ENCODE peak calls at places on chromosome 4, in four cellular contexts. O is IMR-90, W is ovary, V is thyroid gland. S is an unnamed sample.

GRCh38 chr4:74754218-74754617 is 40.1 kb downstream of the BTC start:
- DNase-seq in O (no peak), W (no peak), V (no peak), S (no peak)

GRCh38 chr4:111873801-111874200 is 271.5 kb upstream of the FAM241A start:
- DNase-seq in O (no peak), W (no peak), V (no peak), S (no peak)

GRCh38 chr4:118326585-118326984 is 26.2 kb downstream of the PRSS12 start:
- DNase-seq in O (no peak), W (no peak), V (no peak), S (no peak)

GRCh38 chr4:5029447-5029846 is 10.2 kb upstream of the CYTL1 start:
- DNase-seq in O (no peak), W (no peak), V (no peak), S (no peak)

GRCh38 chr4:123600921-123601904 is 204.6 kb downstream of the SPRY1 start:
- DNase-seq in O (no peak), W (no peak), V (no peak), S (no peak)

GRCh38 chr4:189046642-189047041 is 894.0 kb upstream of the FRG1 start:
- DNase-seq in O (peak), W (no peak), V (no peak), S (no peak)

GRCh38 chr4:66750273-66750672 is 795.0 kb downstream of the CENPC start:
- DNase-seq in O (no peak), W (no peak), V (no peak), S (no peak)

GRCh38 chr4:38106301-38106700 is 146.1 kb downstream of the PTTG2 start:
- DNase-seq in O (peak), W (no peak), V (no peak), S (no peak)

GRCh38 chr4:36237366-36238353 is 6.7 kb downstream of the ARAP2 start:
- DNase-seq in O (no peak), W (no peak), V (no peak), S (no peak)

GRCh38 chr4:150218447-150218846 is 140.2 kb downstream of the DCLK2 start:
- DNase-seq in O (no peak), W (no peak), V (no peak), S (no peak)

GRCh38 chr4:17336524-17336941 is 175.4 kb downstream of the QDPR start:
- DNase-seq in O (peak), W (peak), V (peak), S (no peak)

GRCh38 chr4:175282407-175282806 is 364.2 kb downstream of the ADAM29 start:
- DNase-seq in O (peak), W (no peak), V (no peak), S (no peak)

GRCh38 chr4:10460313-10461047 is 3.3 kb upstream of the ZNF518B start:
- DNase-seq in O (no peak), W (no peak), V (no peak), S (no peak)

GRCh38 chr4:133190098-133190497 is 41.0 kb downstream of the PCDH10 start:
- DNase-seq in O (peak), W (no peak), V (no peak), S (no peak)

GRCh38 chr4:80184791-80185756 is 12.2 kb upstream of the PRDM8 start:
- DNase-seq in O (no peak), W (peak), V (no peak), S (no peak)

GRCh38 chr4:78331965-78332364 is 219.6 kb upstream of the ANXA3 start:
- DNase-seq in O (no peak), W (no peak), V (no peak), S (no peak)

GRCh38 chr4:169282429-169283113 is 11.8 kb upstream of the SH3RF1 start:
- DNase-seq in O (peak), W (no peak), V (no peak), S (no peak)

GRCh38 chr4:1192493-1193205 is 20.3 kb upstream of the SPON2 start:
- DNase-seq in O (no peak), W (peak), V (peak), S (peak)

GRCh38 chr4:101102114-101102752 is 245.1 kb downstream of the PPP3CA start:
- DNase-seq in O (peak), W (peak), V (peak), S (peak)

GRCh38 chr4:37146260-37146659 is 98.3 kb upstream of the NWD2 start:
- DNase-seq in O (no peak), W (no peak), V (no peak), S (no peak)

GRCh38 chr4:182644326-182645050 is 272.7 kb downstream of the DCTD start:
- DNase-seq in O (peak), W (no peak), V (no peak), S (no peak)

GRCh38 chr4:2789801-2790582 is 2.9 kb upstream of the SH3BP2 start:
- DNase-seq in O (no peak), W (no peak), V (no peak), S (no peak)

GRCh38 chr4:16250665-16251365 is 24.5 kb upstream of the TAPT1 start:
- DNase-seq in O (peak), W (no peak), V (no peak), S (no peak)

GRCh38 chr4:165096776-165097175 is 15.9 kb downstream of the TMEM192 start:
- DNase-seq in O (peak), W (no peak), V (no peak), S (no peak)

GRCh38 chr4:180784940-180785339 is 1458.3 kb upstream of the TENM3 start:
- DNase-seq in O (no peak), W (no peak), V (no peak), S (no peak)

GRCh38 chr4:39514888-39515401 is 12.3 kb downstream of the UGDH start:
- DNase-seq in O (peak), W (peak), V (peak), S (no peak)

GRCh38 chr4:77073981-77074865 is 1.6 kb downstream of the CCNI start:
- DNase-seq in O (no peak), W (no peak), V (no peak), S (no peak)

GRCh38 chr4:23084559-23085248 is 392.0 kb downstream of the GBA3 start:
- DNase-seq in O (no peak), W (no peak), V (no peak), S (no peak)

GRCh38 chr4:139454111-139454600 is at the start of gene RAB33B:
- DNase-seq in O (peak), W (no peak), V (no peak), S (no peak)

DNA sequence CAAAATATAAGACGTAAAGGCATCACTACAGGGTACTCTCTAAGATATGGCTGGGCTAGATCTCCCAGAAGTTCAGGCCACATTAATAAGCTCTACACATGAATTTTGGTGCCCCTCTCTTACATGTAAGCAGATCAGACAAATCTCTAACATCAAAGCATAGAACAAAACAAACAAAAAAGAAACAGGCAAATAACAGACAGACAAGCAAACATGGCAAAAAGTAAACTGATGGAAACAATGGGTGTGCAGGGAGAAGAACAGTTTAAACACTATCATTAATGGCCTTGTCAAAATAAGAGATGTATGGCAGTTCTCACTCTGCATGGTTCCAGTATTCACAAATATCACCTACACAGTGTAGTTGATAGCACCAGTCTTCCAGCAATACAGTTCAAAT is 110.9 kb upstream of the TLR3 start:
- DNase-seq in O (no peak), W (no peak), V (no peak), S (no peak)
- H3K27ac ChIP-seq in O (no peak), W (no peak), V (no peak), S (no peak)

GRCh38 chr4:147733614-147734344 is 1.9 kb downstream of the ARHGAP10 start:
- DNase-seq in O (peak), W (peak), V (peak), S (no peak)
- H3K4me3 ChIP-seq in O (peak), W (peak), V (no peak), S (peak)

GRCh38 chr4:153529646-153530045 is 63.5 kb downstream of the TMEM131L start:
- DNase-seq in O (peak), W (no peak), V (no peak), S (no peak)
- H3K27ac ChIP-seq in O (no peak), W (no peak), V (no peak), S (no peak)

DNA sequence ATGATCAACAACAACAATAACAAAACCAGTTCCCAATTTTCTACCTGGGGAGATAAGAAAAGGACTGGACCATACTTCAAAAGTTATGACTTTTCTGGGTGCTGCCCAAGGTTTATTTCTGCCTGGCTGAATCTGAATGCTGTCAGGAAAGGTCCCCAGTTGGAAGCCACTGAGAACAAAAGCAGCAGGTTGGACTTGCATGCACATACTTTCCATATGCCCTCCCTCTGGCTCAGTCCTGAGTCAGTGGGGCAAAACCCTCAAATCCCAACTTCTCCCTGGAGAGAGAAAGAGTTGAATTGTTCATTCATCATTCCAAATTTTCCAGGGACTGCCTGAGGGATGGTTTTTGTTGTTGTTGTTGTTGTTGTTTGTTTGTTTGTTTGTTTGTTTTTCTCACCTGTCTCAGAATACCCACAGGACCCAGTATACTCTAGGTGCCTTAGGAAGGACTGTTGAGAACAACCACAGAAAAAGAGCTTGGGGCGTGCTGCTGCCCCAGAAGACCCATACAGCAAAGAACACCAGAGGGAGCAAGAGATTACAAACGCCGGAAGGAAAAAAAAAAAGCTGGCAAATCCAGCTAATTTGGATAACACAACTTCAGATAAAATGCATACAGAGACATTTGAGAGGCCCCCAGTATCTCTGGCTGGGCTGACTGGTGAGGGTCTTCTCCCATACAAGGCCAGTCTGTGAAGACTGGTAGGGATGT is 138.9 kb upstream of the INPP4B start:
- DNase-seq in O (peak), W (no peak), V (no peak), S (no peak)
- H3K4me3 ChIP-seq in O (no peak), W (no peak), V (no peak), S (no peak)

GRCh38 chr4:57187241-57187640 is 77.1 kb upstream of the IGFBP7 start:
- DNase-seq in O (no peak), W (no peak), V (no peak), S (no peak)

GRCh38 chr4:57191523-57192034 is 81.4 kb upstream of the IGFBP7 start:
- DNase-seq in O (no peak), W (no peak), V (peak), S (no peak)

GRCh38 chr4:57193996-57194675 is 84.0 kb upstream of the IGFBP7 start:
- DNase-seq in O (no peak), W (no peak), V (no peak), S (no peak)

GRCh38 chr4:57193164-57193810 is 83.1 kb upstream of the IGFBP7 start:
- DNase-seq in O (no peak), W (no peak), V (no peak), S (no peak)

DNA sequence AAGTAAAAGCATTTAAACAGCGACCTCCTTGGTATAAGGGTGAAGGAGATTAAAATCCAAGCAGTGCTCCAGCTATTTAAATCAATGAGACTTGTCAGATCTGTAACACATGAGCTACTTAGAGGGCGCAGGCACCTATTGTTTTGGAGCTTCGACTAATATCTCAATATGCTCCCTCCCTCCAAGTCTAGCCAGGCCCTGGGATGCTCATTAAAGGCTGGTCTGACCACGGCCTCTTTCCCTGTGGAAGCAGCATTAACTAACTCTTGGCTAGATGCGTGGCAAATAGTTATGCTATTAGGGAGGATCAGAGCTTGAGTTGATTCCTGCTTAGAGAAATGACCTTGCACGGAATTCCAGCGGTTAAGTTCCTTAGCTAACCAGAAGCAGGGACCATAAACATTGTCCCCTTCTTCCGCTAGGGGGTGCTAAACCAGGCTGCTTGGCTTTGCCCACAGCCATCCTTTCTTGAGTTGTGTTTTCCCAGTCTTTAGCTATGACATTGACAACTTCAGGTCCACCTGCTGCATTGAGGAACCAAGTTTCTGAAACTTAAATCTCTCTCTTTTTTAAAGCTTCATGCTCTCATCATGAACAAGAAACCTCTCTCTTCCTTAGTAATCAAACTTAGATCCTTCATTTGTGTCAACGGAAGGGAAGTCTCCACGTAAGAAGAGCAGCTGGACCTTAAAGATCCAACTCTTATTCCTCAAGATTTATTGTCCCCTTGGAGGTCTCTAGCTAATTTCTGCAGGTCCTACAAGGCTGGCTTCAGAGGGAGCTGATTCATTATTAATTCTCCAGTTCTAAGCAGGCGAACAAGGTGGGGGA is 80.7 kb upstream of the IGFBP7 start:
- DNase-seq in O (peak), W (no peak), V (peak), S (no peak)
- H3K27ac ChIP-seq in O (no peak), W (no peak), V (no peak), S (no peak)

GRCh38 chr4:104909376-104909775 is 237.3 kb upstream of the TET2 start:
- DNase-seq in O (no peak), W (no peak), V (no peak), S (no peak)

GRCh38 chr4:104907074-104907649 is 239.5 kb upstream of the TET2 start:
- DNase-seq in O (no peak), W (no peak), V (no peak), S (no peak)

GRCh38 chr4:104905546-104905945 is 241.1 kb upstream of the TET2 start:
- DNase-seq in O (no peak), W (no peak), V (no peak), S (no peak)

GRCh38 chr4:104906274-104906673 is 240.4 kb upstream of the TET2 start:
- DNase-seq in O (no peak), W (no peak), V (peak), S (no peak)

DNA sequence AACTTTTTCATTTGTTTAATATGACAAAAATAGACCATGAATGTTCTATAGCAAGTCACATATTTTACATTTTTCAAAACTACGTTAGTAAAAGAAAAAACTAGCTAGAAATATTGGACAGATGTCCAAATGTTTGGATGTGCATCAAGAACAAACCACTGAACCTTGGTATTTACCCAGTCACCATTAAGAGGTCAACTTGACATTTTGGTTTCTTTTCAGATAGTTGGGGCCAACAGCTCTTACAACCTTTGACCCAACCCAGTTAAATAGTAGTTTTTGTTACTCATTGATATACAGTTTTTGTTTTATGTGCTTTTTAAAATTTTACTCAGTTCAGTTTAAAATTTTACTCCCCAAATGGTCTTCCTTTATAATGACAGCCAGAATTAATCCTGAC is 238.7 kb upstream of the TET2 start:
- DNase-seq in O (no peak), W (no peak), V (no peak), S (no peak)
- H3K4me3 ChIP-seq in O (no peak), W (no peak), V (no peak), S (no peak)

GRCh38 chr4:95367824-95368223 is 180.9 kb downstream of the UNC5C start:
- DNase-seq in O (no peak), W (no peak), V (no peak), S (no peak)

GRCh38 chr4:95377511-95377910 is 171.3 kb downstream of the UNC5C start:
- DNase-seq in O (no peak), W (no peak), V (no peak), S (no peak)

DNA sequence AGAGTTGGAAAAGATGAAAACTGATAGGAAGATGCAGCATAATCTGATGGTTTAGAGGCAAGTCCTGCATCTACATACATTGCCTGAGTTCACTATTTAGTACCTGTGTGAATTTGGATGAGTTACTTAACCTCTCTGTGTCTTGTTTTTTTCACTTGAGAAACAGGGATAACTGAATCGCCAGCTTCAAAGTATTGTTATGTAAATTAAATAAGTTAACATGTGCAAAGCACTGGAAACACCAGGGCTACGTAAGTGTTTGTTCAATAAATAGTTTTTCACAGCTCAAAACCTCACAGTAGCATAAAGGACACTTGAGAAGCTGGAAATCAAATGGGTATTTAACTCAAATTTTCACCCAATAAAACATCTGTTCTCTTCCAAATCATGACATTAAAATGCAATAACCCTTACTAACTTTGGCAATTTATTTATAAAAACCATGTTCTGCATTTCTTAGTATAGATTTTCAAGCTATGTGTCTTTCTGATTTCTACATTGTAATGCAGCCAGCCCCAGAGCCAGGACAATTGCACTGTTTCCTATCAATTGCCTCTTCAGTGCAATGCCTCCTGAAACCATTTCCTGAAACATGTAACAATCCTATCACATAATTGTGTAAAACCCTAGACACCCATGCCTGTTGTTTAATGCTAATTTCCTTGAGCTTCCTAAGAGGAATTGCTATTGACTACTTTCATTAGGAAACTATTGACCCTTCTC is 177.2 kb downstream of the UNC5C start:
- DNase-seq in O (no peak), W (no peak), V (no peak), S (no peak)
- H3K27ac ChIP-seq in O (no peak), W (no peak), V (no peak), S (no peak)

GRCh38 chr4:25807101-25807728 is 55.6 kb downstream of the SEL1L3 start:
- DNase-seq in O (peak), W (no peak), V (no peak), S (no peak)
- H3K4me3 ChIP-seq in O (no peak), W (no peak), V (no peak), S (no peak)

DNA sequence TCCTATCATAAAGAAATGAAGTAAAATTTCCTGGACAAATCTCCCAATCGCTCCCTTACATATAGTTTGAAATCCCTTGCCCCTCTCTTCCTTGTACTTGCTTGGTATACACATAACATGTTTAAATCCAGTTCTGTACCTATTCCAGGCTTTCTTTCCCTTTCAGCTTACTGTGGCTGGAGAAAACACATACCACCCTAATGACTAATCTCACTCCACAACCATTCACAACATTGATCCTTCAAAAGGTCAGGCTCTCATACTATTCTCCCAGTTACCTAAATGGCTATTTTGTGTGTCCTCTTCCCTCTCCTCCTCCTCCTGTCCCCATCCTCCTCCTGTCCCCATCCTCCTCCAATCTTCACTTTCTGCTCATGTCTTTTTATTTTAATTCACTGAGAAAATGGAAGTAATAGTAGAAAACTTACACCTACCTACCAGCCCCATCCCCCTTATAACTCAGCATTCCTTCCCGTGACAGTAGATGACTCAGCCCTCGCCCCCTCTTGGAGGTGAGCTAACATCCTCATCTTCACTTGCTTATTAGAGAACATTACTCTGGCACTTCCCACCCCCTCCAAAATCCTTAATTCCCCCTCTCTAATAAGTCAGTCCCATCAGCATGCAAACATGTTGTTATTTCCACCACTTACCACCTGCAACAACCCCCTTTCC is 77.5 kb downstream of the IL15 start:
- DNase-seq in O (peak), W (no peak), V (no peak), S (no peak)
- H3K27ac ChIP-seq in O (no peak), W (no peak), V (no peak), S (no peak)

GRCh38 chr4:61661960-61662359 is 461.8 kb downstream of the ADGRL3 start:
- DNase-seq in O (no peak), W (no peak), V (no peak), S (no peak)
- H3K4me3 ChIP-seq in O (no peak), W (no peak), V (no peak), S (no peak)